ENCODE peak calls at places on chromosome 10, in eight cellular contexts. One of them, this sample, is unnamed.

GRCh38 chr10:57867226-57867625 is 400.5 kb downstream of the IPMK start:
- DNase-seq in AG08395: no peak
- DNase-seq in heart left ventricle: no peak
- DNase-seq in activated naive CD4-positive, alpha-beta T cell treated with anti-CD3 and anti-CD28 coated beads for 36 hours: no peak
- DNase-seq in effector CD4-positive, alpha-beta T cell: no peak
- DNase-seq in H4: no peak
- DNase-seq in iPS DF 19.7: no peak
- DNase-seq in Panc1: no peak
- DNase-seq in this sample: no peak

GRCh38 chr10:96758423-96758822 is 38.1 kb upstream of the PIK3AP1 start:
- DNase-seq in AG08395: no peak
- DNase-seq in heart left ventricle: no peak
- DNase-seq in activated naive CD4-positive, alpha-beta T cell treated with anti-CD3 and anti-CD28 coated beads for 36 hours: no peak
- DNase-seq in effector CD4-positive, alpha-beta T cell: no peak
- DNase-seq in H4: no peak
- DNase-seq in iPS DF 19.7: no peak
- DNase-seq in Panc1: no peak
- DNase-seq in this sample: no peak

GRCh38 chr10:62437696-62438095 is 63.5 kb downstream of the ZNF365 start:
- DNase-seq in AG08395: peak; percentile 67
- DNase-seq in heart left ventricle: no peak
- DNase-seq in activated naive CD4-positive, alpha-beta T cell treated with anti-CD3 and anti-CD28 coated beads for 36 hours: no peak
- DNase-seq in effector CD4-positive, alpha-beta T cell: no peak
- DNase-seq in H4: peak; percentile 63
- DNase-seq in iPS DF 19.7: no peak
- DNase-seq in Panc1: no peak
- DNase-seq in this sample: peak; percentile 50

GRCh38 chr10:1594372-1595241 is 142.7 kb downstream of the ADARB2 start:
- DNase-seq in AG08395: no peak
- DNase-seq in heart left ventricle: no peak
- DNase-seq in activated naive CD4-positive, alpha-beta T cell treated with anti-CD3 and anti-CD28 coated beads for 36 hours: no peak
- DNase-seq in effector CD4-positive, alpha-beta T cell: no peak
- DNase-seq in H4: no peak
- DNase-seq in iPS DF 19.7: no peak
- DNase-seq in Panc1: no peak
- DNase-seq in this sample: no peak

GRCh38 chr10:11017575-11018425 is at the start of gene CELF2:
- DNase-seq in AG08395: no peak
- DNase-seq in heart left ventricle: peak; percentile 83
- DNase-seq in activated naive CD4-positive, alpha-beta T cell treated with anti-CD3 and anti-CD28 coated beads for 36 hours: peak; percentile 64
- DNase-seq in effector CD4-positive, alpha-beta T cell: peak; percentile 35
- DNase-seq in H4: no peak
- DNase-seq in iPS DF 19.7: peak; percentile 17
- DNase-seq in Panc1: no peak
- DNase-seq in this sample: peak; percentile 48

GRCh38 chr10:84360634-84361365 is 32.4 kb downstream of the CCSER2 start:
- DNase-seq in AG08395: peak; percentile 35
- DNase-seq in heart left ventricle: no peak
- DNase-seq in activated naive CD4-positive, alpha-beta T cell treated with anti-CD3 and anti-CD28 coated beads for 36 hours: no peak
- DNase-seq in effector CD4-positive, alpha-beta T cell: no peak
- DNase-seq in H4: no peak
- DNase-seq in iPS DF 19.7: no peak
- DNase-seq in Panc1: no peak
- DNase-seq in this sample: no peak

GRCh38 chr10:130631139-130631864 is 495.1 kb downstream of the GLRX3 start:
- DNase-seq in AG08395: no peak
- DNase-seq in heart left ventricle: no peak
- DNase-seq in activated naive CD4-positive, alpha-beta T cell treated with anti-CD3 and anti-CD28 coated beads for 36 hours: no peak
- DNase-seq in effector CD4-positive, alpha-beta T cell: no peak
- DNase-seq in H4: no peak
- DNase-seq in iPS DF 19.7: no peak
- DNase-seq in Panc1: no peak
- DNase-seq in this sample: no peak

GRCh38 chr10:13792011-13792410 is 205.2 kb downstream of the PRPF18 start:
- DNase-seq in AG08395: no peak
- DNase-seq in heart left ventricle: peak; percentile 82
- DNase-seq in activated naive CD4-positive, alpha-beta T cell treated with anti-CD3 and anti-CD28 coated beads for 36 hours: no peak
- DNase-seq in effector CD4-positive, alpha-beta T cell: no peak
- DNase-seq in H4: no peak
- DNase-seq in iPS DF 19.7: no peak
- DNase-seq in Panc1: no peak
- DNase-seq in this sample: no peak

GRCh38 chr10:48981310-48981907 is 41.8 kb upstream of the LRRC18 start:
- DNase-seq in AG08395: peak; percentile 62
- DNase-seq in heart left ventricle: no peak
- DNase-seq in activated naive CD4-positive, alpha-beta T cell treated with anti-CD3 and anti-CD28 coated beads for 36 hours: peak; percentile 45
- DNase-seq in effector CD4-positive, alpha-beta T cell: peak; percentile 9
- DNase-seq in H4: no peak
- DNase-seq in iPS DF 19.7: peak; percentile 56
- DNase-seq in Panc1: peak; percentile 15
- DNase-seq in this sample: peak; percentile 16

GRCh38 chr10:83012866-83013265 is 1126.4 kb upstream of the GHITM start:
- DNase-seq in AG08395: peak; percentile 71
- DNase-seq in heart left ventricle: no peak
- DNase-seq in activated naive CD4-positive, alpha-beta T cell treated with anti-CD3 and anti-CD28 coated beads for 36 hours: no peak
- DNase-seq in effector CD4-positive, alpha-beta T cell: no peak
- DNase-seq in H4: peak; percentile 39
- DNase-seq in iPS DF 19.7: no peak
- DNase-seq in Panc1: no peak
- DNase-seq in this sample: no peak

GRCh38 chr10:75097666-75098285 is 13.7 kb upstream of the SAMD8 start:
- DNase-seq in AG08395: peak; percentile 44
- DNase-seq in heart left ventricle: no peak
- DNase-seq in activated naive CD4-positive, alpha-beta T cell treated with anti-CD3 and anti-CD28 coated beads for 36 hours: no peak
- DNase-seq in effector CD4-positive, alpha-beta T cell: no peak
- DNase-seq in H4: no peak
- DNase-seq in iPS DF 19.7: no peak
- DNase-seq in Panc1: no peak
- DNase-seq in this sample: no peak

GRCh38 chr10:30645340-30645827 is 15.8 kb upstream of the LYZL2 start:
- DNase-seq in AG08395: peak; percentile 24
- DNase-seq in heart left ventricle: no peak
- DNase-seq in activated naive CD4-positive, alpha-beta T cell treated with anti-CD3 and anti-CD28 coated beads for 36 hours: peak; percentile 17
- DNase-seq in effector CD4-positive, alpha-beta T cell: no peak
- DNase-seq in H4: peak; percentile 6
- DNase-seq in iPS DF 19.7: no peak
- DNase-seq in Panc1: no peak
- DNase-seq in this sample: no peak

GRCh38 chr10:123530166-123530870 is 135.8 kb upstream of the GPR26 start:
- DNase-seq in AG08395: no peak
- DNase-seq in heart left ventricle: no peak
- DNase-seq in activated naive CD4-positive, alpha-beta T cell treated with anti-CD3 and anti-CD28 coated beads for 36 hours: no peak
- DNase-seq in effector CD4-positive, alpha-beta T cell: no peak
- DNase-seq in H4: no peak
- DNase-seq in iPS DF 19.7: no peak
- DNase-seq in Panc1: no peak
- DNase-seq in this sample: no peak

GRCh38 chr10:116274141-116274861 is 1.3 kb upstream of the GFRA1 start:
- DNase-seq in AG08395: peak; percentile 29
- DNase-seq in heart left ventricle: no peak
- DNase-seq in activated naive CD4-positive, alpha-beta T cell treated with anti-CD3 and anti-CD28 coated beads for 36 hours: no peak
- DNase-seq in effector CD4-positive, alpha-beta T cell: no peak
- DNase-seq in H4: no peak
- DNase-seq in iPS DF 19.7: no peak
- DNase-seq in Panc1: no peak
- DNase-seq in this sample: no peak

GRCh38 chr10:79358811-79359210 is 11.5 kb downstream of the PPIF start:
- DNase-seq in AG08395: no peak
- DNase-seq in heart left ventricle: no peak
- DNase-seq in activated naive CD4-positive, alpha-beta T cell treated with anti-CD3 and anti-CD28 coated beads for 36 hours: no peak
- DNase-seq in effector CD4-positive, alpha-beta T cell: no peak
- DNase-seq in H4: no peak
- DNase-seq in iPS DF 19.7: no peak
- DNase-seq in Panc1: no peak
- DNase-seq in this sample: no peak

GRCh38 chr10:114393482-114393881 is 10.8 kb downstream of the AFAP1L2 start:
- DNase-seq in AG08395: no peak
- DNase-seq in heart left ventricle: no peak
- DNase-seq in activated naive CD4-positive, alpha-beta T cell treated with anti-CD3 and anti-CD28 coated beads for 36 hours: no peak
- DNase-seq in effector CD4-positive, alpha-beta T cell: no peak
- DNase-seq in H4: no peak
- DNase-seq in iPS DF 19.7: no peak
- DNase-seq in Panc1: no peak
- DNase-seq in this sample: no peak

GRCh38 chr10:127903789-127904188 is 3.1 kb upstream of the PTPRE start:
- DNase-seq in AG08395: no peak
- DNase-seq in heart left ventricle: no peak
- DNase-seq in activated naive CD4-positive, alpha-beta T cell treated with anti-CD3 and anti-CD28 coated beads for 36 hours: no peak
- DNase-seq in effector CD4-positive, alpha-beta T cell: no peak
- DNase-seq in H4: no peak
- DNase-seq in iPS DF 19.7: no peak
- DNase-seq in Panc1: no peak
- DNase-seq in this sample: no peak

GRCh38 chr10:5466451-5466996 is 32.8 kb downstream of the CALML5 start:
- DNase-seq in AG08395: peak; percentile 55
- DNase-seq in heart left ventricle: no peak
- DNase-seq in activated naive CD4-positive, alpha-beta T cell treated with anti-CD3 and anti-CD28 coated beads for 36 hours: no peak
- DNase-seq in effector CD4-positive, alpha-beta T cell: no peak
- DNase-seq in H4: peak; percentile 13
- DNase-seq in iPS DF 19.7: peak; percentile 90
- DNase-seq in Panc1: no peak
- DNase-seq in this sample: no peak

GRCh38 chr10:113454341-113455061 is 98.4 kb upstream of the HABP2 start:
- DNase-seq in AG08395: peak; percentile 73
- DNase-seq in heart left ventricle: peak; percentile 68
- DNase-seq in activated naive CD4-positive, alpha-beta T cell treated with anti-CD3 and anti-CD28 coated beads for 36 hours: peak; percentile 42
- DNase-seq in effector CD4-positive, alpha-beta T cell: no peak
- DNase-seq in H4: peak; percentile 21
- DNase-seq in iPS DF 19.7: peak; percentile 33
- DNase-seq in Panc1: no peak
- DNase-seq in this sample: no peak

This sample was measured in central memory CD4-positive, alpha-beta T cell.